ENCODE peak calls at places on chromosomes 2 and 18, in six cellular contexts. M is stimulated activated CD4-positive, alpha-beta T cell treated with anti-CD3 and anti-CD28 coated beads, Interleukin-1b, Interleukin-23, amount 100 ng/mL, for 24 hours; Y is germinal center; X is cardiac muscle cell; E is GM13977; J is RPMI7951. T is an unnamed sample.

GRCh38 chr2:218781691-218782528 is at the start of gene CYP27A1:
- DNase-seq in E (peak; percentile 46), X (peak; percentile 49), M (no peak), Y (no peak), J (peak; percentile 63), T (no peak)

GRCh38 chr18:68660355-68661183 is 54.3 kb downstream of the TMX3 start:
- DNase-seq in E (peak; percentile 11), Y (peak; percentile 14), X (peak; percentile 73), M (no peak), J (peak; percentile 41), T (peak; percentile 60)

GRCh38 chr2:191262436-191262835 is 17.2 kb downstream of the MYO1B start:
- DNase-seq in X (peak; percentile 36), M (no peak), Y (no peak), J (peak; percentile 42), E (no peak), T (no peak)

GRCh38 chr2:127094509-127095366 is 12.2 kb downstream of the BIN1 start:
- DNase-seq in M (no peak), Y (no peak), E (no peak), J (no peak), X (no peak), T (no peak)

GRCh38 chr2:67572721-67573485 is 175.8 kb downstream of the ETAA1 start:
- DNase-seq in X (no peak), M (no peak), J (peak; percentile 39), E (no peak), Y (no peak), T (no peak)

GRCh38 chr2:20668871-20669475 is 2.0 kb downstream of the GDF7 start:
- DNase-seq in X (no peak), Y (no peak), J (no peak), E (peak; percentile 41), M (no peak), T (no peak)

GRCh38 chr18:62957885-62958472 is 242.6 kb downstream of the PHLPP1 start:
- DNase-seq in J (peak; percentile 39), Y (no peak), X (peak; percentile 61), M (peak; percentile 7), E (no peak), T (peak; percentile 29)

GRCh38 chr2:208511016-208511415 is 104.4 kb downstream of the PTH2R start:
- DNase-seq in Y (no peak), M (no peak), X (no peak), J (no peak), E (no peak), T (no peak)

GRCh38 chr2:65358690-65359400 is 73.6 kb downstream of the SPRED2 start:
- DNase-seq in J (peak; percentile 62), Y (no peak), X (no peak), M (no peak), E (no peak), T (no peak)

GRCh38 chr2:117378653-117379052 is 435.8 kb upstream of the DDX18 start:
- DNase-seq in X (no peak), Y (no peak), M (no peak), J (no peak), E (no peak), T (no peak)

GRCh38 chr2:171608168-171608567 is 79.1 kb upstream of the DYNC1I2 start:
- DNase-seq in X (no peak), M (no peak), J (no peak), Y (no peak), E (no peak), T (no peak)

GRCh38 chr2:215982465-215982875 is 30.9 kb downstream of the MREG start:
- DNase-seq in Y (no peak), E (peak; percentile 27), X (no peak), M (no peak), J (peak; percentile 89), T (no peak)

T was measured in Kasumi-1.